ENCODE peak calls at places on chromosomes 2 and 18, in five cellular contexts. One of them, this sample, is unnamed.

GRCh38 chr2:61713457-61713856 is 140.4 kb downstream of the FAM161A start:
- DNase-seq in cardiac fibroblast: no peak
- DNase-seq in hippocampal formation: no peak
- DNase-seq in DMS 273 treated with DMSO at 0.1 percent for 48 hours: no peak
- DNase-seq in activated gamma-delta T cell treated with Interleukin-2 at 50 U/mL for 16 hours: no peak
- DNase-seq in this sample: no peak

GRCh38 chr2:88666576-88666975 is 24.9 kb upstream of the RPIA start:
- DNase-seq in activated gamma-delta T cell treated with Interleukin-2 at 50 U/mL for 16 hours: no peak
- DNase-seq in DMS 273 treated with DMSO at 0.1 percent for 48 hours: no peak
- DNase-seq in cardiac fibroblast: no peak
- DNase-seq in hippocampal formation: no peak
- DNase-seq in this sample: no peak

GRCh38 chr2:109031481-109032228 is 42.6 kb upstream of the EDAR start:
- DNase-seq in DMS 273 treated with DMSO at 0.1 percent for 48 hours: no peak
- DNase-seq in hippocampal formation: no peak
- DNase-seq in activated gamma-delta T cell treated with Interleukin-2 at 50 U/mL for 16 hours: peak
- DNase-seq in cardiac fibroblast: peak
- DNase-seq in this sample: no peak

GRCh38 chr2:179981085-179981484 is 26.0 kb downstream of the CWC22 start:
- DNase-seq in cardiac fibroblast: peak
- DNase-seq in DMS 273 treated with DMSO at 0.1 percent for 48 hours: no peak
- DNase-seq in activated gamma-delta T cell treated with Interleukin-2 at 50 U/mL for 16 hours: no peak
- DNase-seq in hippocampal formation: no peak
- DNase-seq in this sample: no peak

GRCh38 chr2:219175928-219176817 is 552 bp downstream of the CNPPD1 start:
- DNase-seq in activated gamma-delta T cell treated with Interleukin-2 at 50 U/mL for 16 hours: no peak
- DNase-seq in DMS 273 treated with DMSO at 0.1 percent for 48 hours: no peak
- DNase-seq in hippocampal formation: peak
- DNase-seq in cardiac fibroblast: peak
- DNase-seq in this sample: peak

GRCh38 chr18:63603772-63604171 is 16.6 kb downstream of the SERPINB13 start:
- DNase-seq in activated gamma-delta T cell treated with Interleukin-2 at 50 U/mL for 16 hours: no peak
- DNase-seq in hippocampal formation: no peak
- DNase-seq in cardiac fibroblast: no peak
- DNase-seq in DMS 273 treated with DMSO at 0.1 percent for 48 hours: no peak
- DNase-seq in this sample: no peak

GRCh38 chr2:26626606-26627005 is 14.6 kb downstream of the CIB4 start:
- DNase-seq in DMS 273 treated with DMSO at 0.1 percent for 48 hours: no peak
- DNase-seq in activated gamma-delta T cell treated with Interleukin-2 at 50 U/mL for 16 hours: no peak
- DNase-seq in hippocampal formation: no peak
- DNase-seq in cardiac fibroblast: no peak
- DNase-seq in this sample: no peak

GRCh38 chr2:101762451-101763171 is 65.1 kb downstream of the MAP4K4 start:
- DNase-seq in hippocampal formation: peak
- DNase-seq in activated gamma-delta T cell treated with Interleukin-2 at 50 U/mL for 16 hours: no peak
- DNase-seq in DMS 273 treated with DMSO at 0.1 percent for 48 hours: no peak
- DNase-seq in cardiac fibroblast: no peak
- DNase-seq in this sample: peak

GRCh38 chr18:42437646-42438045 is 482.6 kb downstream of the PIK3C3 start:
- DNase-seq in cardiac fibroblast: peak
- DNase-seq in DMS 273 treated with DMSO at 0.1 percent for 48 hours: no peak
- DNase-seq in hippocampal formation: no peak
- DNase-seq in activated gamma-delta T cell treated with Interleukin-2 at 50 U/mL for 16 hours: no peak
- DNase-seq in this sample: no peak

GRCh38 chr2:152585830-152586484 is 131.3 kb downstream of the PRPF40A start:
- DNase-seq in cardiac fibroblast: peak
- DNase-seq in activated gamma-delta T cell treated with Interleukin-2 at 50 U/mL for 16 hours: no peak
- DNase-seq in hippocampal formation: no peak
- DNase-seq in DMS 273 treated with DMSO at 0.1 percent for 48 hours: no peak
- DNase-seq in this sample: no peak

GRCh38 chr2:134119117-134119671 is 134.7 kb upstream of the MGAT5 start:
- DNase-seq in hippocampal formation: no peak
- DNase-seq in cardiac fibroblast: peak
- DNase-seq in DMS 273 treated with DMSO at 0.1 percent for 48 hours: no peak
- DNase-seq in activated gamma-delta T cell treated with Interleukin-2 at 50 U/mL for 16 hours: no peak
- DNase-seq in this sample: no peak

GRCh38 chr2:130728007-130728454 is 839 bp upstream of the GPR148 start:
- DNase-seq in activated gamma-delta T cell treated with Interleukin-2 at 50 U/mL for 16 hours: no peak
- DNase-seq in DMS 273 treated with DMSO at 0.1 percent for 48 hours: no peak
- DNase-seq in hippocampal formation: no peak
- DNase-seq in cardiac fibroblast: no peak
- DNase-seq in this sample: no peak

GRCh38 chr2:69966496-69966895 is 5.1 kb upstream of the ASPRV1 start:
- DNase-seq in activated gamma-delta T cell treated with Interleukin-2 at 50 U/mL for 16 hours: no peak
- DNase-seq in cardiac fibroblast: peak
- DNase-seq in hippocampal formation: no peak
- DNase-seq in DMS 273 treated with DMSO at 0.1 percent for 48 hours: no peak
- DNase-seq in this sample: no peak

GRCh38 chr2:177281400-177282021 is 17.0 kb upstream of the NFE2L2 start:
- DNase-seq in hippocampal formation: no peak
- DNase-seq in activated gamma-delta T cell treated with Interleukin-2 at 50 U/mL for 16 hours: no peak
- DNase-seq in cardiac fibroblast: no peak
- DNase-seq in DMS 273 treated with DMSO at 0.1 percent for 48 hours: no peak
- DNase-seq in this sample: no peak

GRCh38 chr2:225668606-225669266 is 269.2 kb downstream of the NYAP2 start:
- DNase-seq in cardiac fibroblast: peak
- DNase-seq in DMS 273 treated with DMSO at 0.1 percent for 48 hours: peak
- DNase-seq in hippocampal formation: no peak
- DNase-seq in activated gamma-delta T cell treated with Interleukin-2 at 50 U/mL for 16 hours: peak
- DNase-seq in this sample: no peak

GRCh38 chr2:161357097-161357496 is 48.9 kb downstream of the PSMD14 start:
- DNase-seq in DMS 273 treated with DMSO at 0.1 percent for 48 hours: no peak
- DNase-seq in hippocampal formation: no peak
- DNase-seq in cardiac fibroblast: no peak
- DNase-seq in activated gamma-delta T cell treated with Interleukin-2 at 50 U/mL for 16 hours: no peak
- DNase-seq in this sample: no peak

GRCh38 chr2:188580738-188581137 is 289.1 kb downstream of the GULP1 start:
- DNase-seq in hippocampal formation: no peak
- DNase-seq in cardiac fibroblast: no peak
- DNase-seq in activated gamma-delta T cell treated with Interleukin-2 at 50 U/mL for 16 hours: no peak
- DNase-seq in DMS 273 treated with DMSO at 0.1 percent for 48 hours: no peak
- DNase-seq in this sample: no peak

GRCh38 chr2:205177505-205177904 is 504.8 kb upstream of the NRP2 start:
- DNase-seq in activated gamma-delta T cell treated with Interleukin-2 at 50 U/mL for 16 hours: no peak
- DNase-seq in DMS 273 treated with DMSO at 0.1 percent for 48 hours: no peak
- DNase-seq in hippocampal formation: no peak
- DNase-seq in cardiac fibroblast: no peak
- DNase-seq in this sample: no peak

GRCh38 chr2:37365669-37366068 is 21.2 kb downstream of the QPCT start:
- DNase-seq in DMS 273 treated with DMSO at 0.1 percent for 48 hours: no peak
- DNase-seq in hippocampal formation: no peak
- DNase-seq in activated gamma-delta T cell treated with Interleukin-2 at 50 U/mL for 16 hours: no peak
- DNase-seq in cardiac fibroblast: no peak
- DNase-seq in this sample: no peak

GRCh38 chr2:56127773-56128170 is 56.0 kb upstream of the CCDC85A start:
- DNase-seq in activated gamma-delta T cell treated with Interleukin-2 at 50 U/mL for 16 hours: no peak
- DNase-seq in DMS 273 treated with DMSO at 0.1 percent for 48 hours: no peak
- DNase-seq in cardiac fibroblast: no peak
- DNase-seq in hippocampal formation: no peak
- DNase-seq in this sample: no peak

GRCh38 chr18:36539674-36540073 is 242.2 kb downstream of the FHOD3 start:
- DNase-seq in activated gamma-delta T cell treated with Interleukin-2 at 50 U/mL for 16 hours: no peak
- DNase-seq in cardiac fibroblast: no peak
- DNase-seq in hippocampal formation: no peak
- DNase-seq in DMS 273 treated with DMSO at 0.1 percent for 48 hours: no peak
- DNase-seq in this sample: no peak

GRCh38 chr2:30705711-30706533 is 101.3 kb downstream of the CAPN13 start:
- DNase-seq in DMS 273 treated with DMSO at 0.1 percent for 48 hours: no peak
- DNase-seq in hippocampal formation: no peak
- DNase-seq in cardiac fibroblast: no peak
- DNase-seq in activated gamma-delta T cell treated with Interleukin-2 at 50 U/mL for 16 hours: no peak
- DNase-seq in this sample: no peak

GRCh38 chr2:63654959-63655358 is 66.2 kb downstream of the MDH1 start:
- DNase-seq in hippocampal formation: no peak
- DNase-seq in cardiac fibroblast: peak
- DNase-seq in DMS 273 treated with DMSO at 0.1 percent for 48 hours: no peak
- DNase-seq in activated gamma-delta T cell treated with Interleukin-2 at 50 U/mL for 16 hours: no peak
- DNase-seq in this sample: no peak

GRCh38 chr2:174984561-174984960 is 20.6 kb downstream of the CHN1 start:
- DNase-seq in activated gamma-delta T cell treated with Interleukin-2 at 50 U/mL for 16 hours: no peak
- DNase-seq in hippocampal formation: no peak
- DNase-seq in cardiac fibroblast: no peak
- DNase-seq in DMS 273 treated with DMSO at 0.1 percent for 48 hours: no peak
- DNase-seq in this sample: no peak

This sample was measured in substantia nigra.